ENCODE peak calls at places on chromosomes 4 and X, in nine cellular contexts. X is colonic mucosa; G is sigmoid colon; S is uterus; U is H9; K is GM12878; O is effector memory CD4-positive, alpha-beta T cell; F is CD4-positive, CD25-positive, alpha-beta regulatory T cell; L is adipocyte. R is an unnamed sample. For H3K4me1, the result is how much of the 10 kb centered on the place peaks cover.

GRCh38 chr4:8643986-8644385 is 51.4 kb downstream of the CPZ start:
- DNase-seq in X (no peak), G (peak), S (no peak), U (peak), K (no peak), O (no peak), F (no peak), L (no peak), R (no peak)

GRCh38 chrX:108165349-108166111 is 74.0 kb downstream of the ATG4A start:
- DNase-seq in X (no peak), G (no peak), S (peak), U (peak), K (no peak), O (no peak), F (no peak), L (peak), R (no peak)

GRCh38 chrX:31251336-31251735 is 179.5 kb upstream of the FTHL17 start:
- DNase-seq in X (no peak), G (no peak), S (no peak), U (no peak), K (no peak), O (no peak), F (no peak), L (no peak), R (no peak)

GRCh38 chr4:99729186-99729585 is 71.6 kb upstream of the C4orf54 start:
- DNase-seq in X (no peak), G (no peak), S (no peak), U (no peak), K (no peak), O (no peak), F (no peak), L (no peak), R (no peak)

GRCh38 chrX:9285342-9285771 is 179.5 kb upstream of the TBL1X start:
- DNase-seq in X (no peak), G (no peak), S (no peak), U (no peak), K (no peak), O (no peak), F (peak), L (no peak), R (no peak)

GRCh38 chr4:5824635-5825034 is 68.3 kb downstream of the CRMP1 start:
- DNase-seq in X (no peak), G (no peak), S (no peak), U (no peak), K (no peak), O (no peak), F (peak), L (peak), R (no peak)

GRCh38 chr4:16669036-16669435 is 229.4 kb downstream of the LDB2 start:
- DNase-seq in X (no peak), G (no peak), S (peak), U (no peak), K (no peak), O (no peak), F (no peak), L (peak), R (no peak)

GRCh38 chr4:104829761-104830160 is 316.9 kb upstream of the TET2 start:
- DNase-seq in X (no peak), G (no peak), S (no peak), U (no peak), K (no peak), O (no peak), F (no peak), L (no peak), R (no peak)

GRCh38 chr4:149980941-149981340 is 97.3 kb upstream of the DCLK2 start:
- DNase-seq in X (peak), G (peak), S (peak), U (no peak), K (no peak), O (no peak), F (peak), L (peak), R (peak)

GRCh38 chrX:78321809-78322208 is 5.6 kb downstream of the CYSLTR1 start:
- DNase-seq in X (peak), G (no peak), S (peak), U (no peak), K (no peak), O (peak), F (peak), L (no peak), R (peak)

GRCh38 chr4:119962631-119963030 is 104.0 kb downstream of the MAD2L1 start:
- DNase-seq in X (no peak), G (no peak), S (no peak), U (no peak), K (no peak), O (no peak), F (no peak), L (no peak), R (no peak)

GRCh38 chr4:96913437-96914075 is 1073.7 kb downstream of the PDHA2 start:
- DNase-seq in X (no peak), G (no peak), S (no peak), U (no peak), K (no peak), O (no peak), F (no peak), L (no peak), R (no peak)

GRCh38 chr4:172207258-172207657 is 394.1 kb downstream of the GALNTL6 start:
- DNase-seq in X (no peak), G (no peak), S (no peak), U (no peak), K (no peak), O (no peak), F (no peak), L (no peak), R (no peak)

GRCh38 chr4:118034061-118034785 is at the start of gene NDST3:
- DNase-seq in X (peak), G (no peak), S (peak), U (peak), K (no peak), O (no peak), F (peak), L (peak), R (peak)
- H3K4me1 ChIP-seq in X (under half), G (under half), S (under half), U (under half), K (under half), O (under half), F (under half), L (under half), R (under half)

DNA sequence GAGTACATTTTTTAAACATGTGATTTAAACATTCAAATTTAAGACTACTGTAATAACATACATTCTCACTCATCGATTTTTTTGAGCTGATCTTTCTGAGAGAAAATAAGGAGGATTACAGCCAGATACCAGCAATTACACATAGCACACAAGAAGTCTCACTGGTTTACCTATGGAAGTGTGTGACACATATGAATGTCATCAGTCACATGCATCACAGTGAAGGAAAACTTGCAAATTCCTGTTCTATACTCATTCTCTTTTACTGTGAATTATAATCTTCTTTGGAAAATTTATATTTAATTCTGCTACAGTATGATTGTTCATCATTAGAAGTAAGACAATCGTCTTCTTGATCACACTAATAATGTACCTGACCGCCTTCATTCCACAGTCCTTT is 21.3 kb upstream of the BMP2K start:
- DNase-seq in X (no peak), G (no peak), S (no peak), U (no peak), K (no peak), O (no peak), F (no peak), L (no peak), R (no peak)
- H3K4me1 ChIP-seq in X (under half), G (under half), S (under half), U (under half), K (under half), O (under half), F (under half), L (under half), R (under half)

GRCh38 chr4:48906283-48907173 is at the start of gene OCIAD2:
- DNase-seq in X (peak), G (peak), S (peak), U (peak), K (peak), O (peak), F (peak), L (peak), R (peak)

GRCh38 chr4:48905363-48906015 is 1.1 kb downstream of the OCIAD2 start:
- DNase-seq in X (peak), G (no peak), S (no peak), U (no peak), K (no peak), O (no peak), F (no peak), L (peak), R (peak)

GRCh38 chr4:48902266-48902665 is 4.3 kb downstream of the OCIAD2 start:
- DNase-seq in X (peak), G (no peak), S (no peak), U (no peak), K (no peak), O (no peak), F (no peak), L (peak), R (no peak)

GRCh38 chr4:48904101-48904500 is 2.5 kb downstream of the OCIAD2 start:
- DNase-seq in X (no peak), G (no peak), S (no peak), U (no peak), K (no peak), O (no peak), F (no peak), L (no peak), R (no peak)

DNA sequence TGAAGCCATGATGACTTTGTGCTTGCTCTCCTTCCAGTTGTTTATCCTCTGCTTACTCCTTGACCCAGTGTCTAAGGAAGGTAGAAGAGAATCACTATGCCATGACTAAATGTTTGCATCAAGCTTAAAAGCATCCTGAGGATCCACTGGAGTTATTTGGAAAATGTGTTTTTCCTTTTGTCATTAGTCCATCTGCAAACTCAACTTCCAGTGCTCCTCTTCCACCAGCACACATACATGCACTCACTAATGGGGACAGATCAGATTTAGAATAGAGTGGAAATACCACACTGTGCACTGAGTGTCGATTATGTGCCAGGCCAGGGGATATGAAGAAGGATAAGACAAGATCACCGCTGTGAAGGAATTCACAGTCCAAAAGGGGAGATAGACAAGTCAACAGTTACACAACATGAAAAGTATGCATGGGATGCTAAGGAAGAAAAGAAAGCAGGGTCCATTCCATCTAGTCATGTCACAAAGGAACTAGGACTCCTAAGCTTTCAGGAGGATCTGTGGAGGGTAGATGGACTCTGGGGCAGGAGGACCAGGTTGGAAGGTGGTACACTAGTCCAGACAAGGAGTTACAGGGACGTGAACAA is 1.9 kb downstream of the OCIAD2 start:
- DNase-seq in X (no peak), G (no peak), S (no peak), U (no peak), K (no peak), O (no peak), F (no peak), L (peak), R (no peak)
- H3K4me1 ChIP-seq in X (under half), G (under half), S (under half), U (under half), K (under half), O (under half), F (under half), L (under half), R (under half)

GRCh38 chrX:154602226-154602625 is 16.9 kb downstream of the CTAG1B start:
- DNase-seq in X (no peak), G (no peak), S (no peak), U (no peak), K (no peak), O (no peak), F (no peak), L (no peak), R (no peak)

GRCh38 chrX:154598656-154599055 is 13.7 kb downstream of the CTAG1A start:
- DNase-seq in X (no peak), G (no peak), S (no peak), U (no peak), K (no peak), O (no peak), F (no peak), L (no peak), R (no peak)

GRCh38 chrX:154602766-154603437 is 16.2 kb downstream of the CTAG1B start:
- DNase-seq in X (no peak), G (no peak), S (no peak), U (no peak), K (no peak), O (no peak), F (no peak), L (no peak), R (no peak)

GRCh38 chrX:154599531-154599930 is 14.6 kb downstream of the CTAG1A start:
- DNase-seq in X (no peak), G (no peak), S (no peak), U (no peak), K (no peak), O (no peak), F (no peak), L (no peak), R (no peak)

DNA sequence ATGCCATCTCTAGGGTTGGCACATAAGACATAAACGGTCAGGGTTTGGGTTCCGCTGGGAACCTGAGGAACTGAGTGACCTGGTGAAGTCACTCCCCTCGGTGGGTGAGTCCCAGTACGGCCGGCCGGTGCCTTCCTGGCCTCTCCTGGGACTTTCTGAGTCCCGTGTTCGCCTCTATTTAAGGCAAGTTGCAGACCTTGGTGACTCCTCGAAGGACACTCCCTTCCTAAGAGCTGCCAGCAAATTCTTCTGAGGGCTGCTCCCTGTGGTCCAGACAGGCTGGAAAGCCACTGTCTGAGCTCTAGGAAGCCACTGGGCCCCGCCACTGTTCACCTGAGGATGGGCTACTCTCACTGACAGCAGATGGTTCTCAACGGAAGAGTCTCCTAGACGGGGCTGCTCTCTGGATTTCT is 16.0 kb downstream of the CTAG1A start:
- DNase-seq in X (no peak), G (no peak), S (no peak), U (no peak), K (no peak), O (no peak), F (no peak), L (peak), R (no peak)
- H3K4me1 ChIP-seq in X (under half), G (under half), S (under half), U (under half), K (under half), O (under half), F (under half), L (under half), R (under half)

DNA sequence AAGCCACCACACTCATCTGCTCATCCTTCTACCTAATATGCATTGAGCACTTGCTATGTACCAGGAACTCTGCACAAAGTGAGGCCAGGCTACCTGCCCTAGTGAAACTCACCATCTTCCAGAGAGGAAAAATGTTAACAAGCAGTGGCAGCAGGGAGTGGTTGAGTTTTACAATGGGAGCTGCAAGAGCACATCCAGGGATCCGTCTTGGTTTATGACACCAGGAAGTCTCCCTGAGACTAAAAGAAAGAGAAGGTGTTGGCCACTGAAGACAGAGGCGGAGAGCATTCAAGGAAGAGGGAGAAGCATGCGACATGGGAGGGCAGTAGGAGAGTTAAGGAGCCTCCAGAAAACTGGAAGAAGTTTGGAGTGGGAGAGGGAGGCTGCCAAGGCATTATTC is 178.1 kb upstream of the CPEB2 start:
- DNase-seq in X (peak), G (no peak), S (no peak), U (no peak), K (no peak), O (no peak), F (no peak), L (no peak), R (no peak)
- H3K4me1 ChIP-seq in X (under half), G (under half), S (under half), U (under half), K (under half), O (under half), F (under half), L (under half), R (under half)

DNA sequence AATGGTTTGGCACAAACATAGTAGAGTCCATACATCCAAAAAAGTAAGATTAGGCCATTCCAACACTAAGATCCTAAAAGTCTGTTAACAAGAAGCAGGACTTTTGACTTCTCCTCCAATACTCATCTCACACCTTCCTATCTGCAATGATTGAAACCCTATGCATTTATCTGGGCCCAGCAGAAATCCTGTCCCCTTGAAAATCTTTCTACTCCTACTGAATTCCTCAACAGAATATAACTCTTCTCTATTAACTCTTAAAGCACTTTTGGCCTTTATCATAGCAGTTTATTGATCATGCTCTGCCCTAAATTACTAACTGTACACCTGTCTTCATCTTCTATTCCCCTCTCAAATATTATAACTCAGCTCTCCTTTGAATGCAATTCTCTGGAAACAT is 4.6 kb downstream of the G3BP2 start:
- DNase-seq in X (no peak), G (no peak), S (no peak), U (no peak), K (no peak), O (no peak), F (no peak), L (no peak), R (no peak)
- H3K4me1 ChIP-seq in X (under half), G (half or more), S (under half), U (under half), K (under half), O (under half), F (half or more), L (under half), R (under half)

DNA sequence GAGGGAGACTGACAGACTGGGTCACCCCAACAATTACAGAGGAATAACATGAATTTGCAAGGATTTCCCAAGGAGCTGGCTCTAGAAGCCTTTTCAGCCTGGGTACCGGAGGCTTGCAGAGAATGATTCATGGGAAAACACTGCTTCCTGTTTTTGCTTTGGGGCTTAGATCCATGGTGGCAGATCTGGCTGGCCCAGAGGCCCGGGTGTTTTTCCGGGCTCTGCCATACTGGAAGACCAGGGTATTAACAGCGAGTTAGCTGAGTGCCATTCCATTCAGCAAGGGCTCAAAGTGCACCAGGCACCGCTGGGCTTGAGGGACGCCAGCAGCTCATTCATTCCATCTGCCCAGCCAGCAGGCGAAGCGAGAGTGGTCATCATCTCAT is 1.3 kb downstream of the WDR1 start:
- DNase-seq in X (peak), G (no peak), S (no peak), U (no peak), K (no peak), O (no peak), F (no peak), L (peak), R (no peak)
- H3K4me1 ChIP-seq in X (under half), G (half or more), S (under half), U (under half), K (under half), O (half or more), F (half or more), L (under half), R (under half)

R was measured in body of pancreas.